ENCODE peak calls at places on chromosome 5, in ten cellular contexts. One of them, this sample, is unnamed.
A peak's percentile ranks its signal among the peaks of the same experiment; 100 is the strongest.

GRCh38 chr5:135834639-135835529 is at the start of gene SLC25A48:
- DNase-seq in heart left ventricle: no peak
- DNase-seq in prostate gland: peak; percentile 43
- DNase-seq in HCT116: peak; percentile 58
- DNase-seq in GM12878: no peak
- DNase-seq in spleen: peak; percentile 80
- DNase-seq in A549: peak; percentile 75
- DNase-seq in breast epithelium: no peak
- DNase-seq in IMR-90: peak; percentile 16
- DNase-seq in HepG2: peak; percentile 52
- DNase-seq in this sample: peak; percentile 79

GRCh38 chr5:154493274-154493673 is 15.2 kb upstream of the HAND1 start:
- DNase-seq in HCT116: no peak
- DNase-seq in GM12878: no peak
- DNase-seq in breast epithelium: no peak
- DNase-seq in spleen: peak; percentile 58
- DNase-seq in A549: no peak
- DNase-seq in IMR-90: no peak
- DNase-seq in heart left ventricle: no peak
- DNase-seq in HepG2: no peak
- DNase-seq in prostate gland: no peak
- DNase-seq in this sample: no peak

GRCh38 chr5:34789021-34789531 is 49.9 kb upstream of the TTC23L start:
- DNase-seq in GM12878: no peak
- DNase-seq in prostate gland: no peak
- DNase-seq in breast epithelium: peak; percentile 30
- DNase-seq in HCT116: no peak
- DNase-seq in A549: peak; percentile 29
- DNase-seq in heart left ventricle: peak; percentile 40
- DNase-seq in HepG2: no peak
- DNase-seq in spleen: no peak
- DNase-seq in IMR-90: peak; percentile 47
- DNase-seq in this sample: no peak

GRCh38 chr5:127562252-127562651 is 44.8 kb downstream of the PRRC1 start:
- DNase-seq in IMR-90: no peak
- DNase-seq in prostate gland: no peak
- DNase-seq in heart left ventricle: no peak
- DNase-seq in A549: peak; percentile 29
- DNase-seq in spleen: no peak
- DNase-seq in breast epithelium: no peak
- DNase-seq in GM12878: no peak
- DNase-seq in HCT116: no peak
- DNase-seq in HepG2: peak; percentile 16
- DNase-seq in this sample: no peak

GRCh38 chr5:154197801-154198461 is 7.4 kb downstream of the GALNT10 start:
- DNase-seq in spleen: no peak
- DNase-seq in heart left ventricle: no peak
- DNase-seq in HCT116: no peak
- DNase-seq in GM12878: peak; percentile 53
- DNase-seq in breast epithelium: peak; percentile 53
- DNase-seq in IMR-90: peak; percentile 35
- DNase-seq in HepG2: peak; percentile 44
- DNase-seq in prostate gland: peak; percentile 34
- DNase-seq in A549: peak; percentile 73
- DNase-seq in this sample: no peak

GRCh38 chr5:134394932-134395331 is 16.7 kb downstream of the CDKN2AIPNL start:
- DNase-seq in A549: no peak
- DNase-seq in HepG2: no peak
- DNase-seq in GM12878: no peak
- DNase-seq in breast epithelium: no peak
- DNase-seq in spleen: no peak
- DNase-seq in HCT116: no peak
- DNase-seq in IMR-90: no peak
- DNase-seq in prostate gland: no peak
- DNase-seq in heart left ventricle: no peak
- DNase-seq in this sample: no peak

GRCh38 chr5:96875805-96876291 is 452 bp upstream of the ERAP2 start:
- DNase-seq in HCT116: no peak
- DNase-seq in HepG2: peak; percentile 73
- DNase-seq in GM12878: no peak
- DNase-seq in A549: no peak
- DNase-seq in IMR-90: no peak
- DNase-seq in spleen: no peak
- DNase-seq in breast epithelium: no peak
- DNase-seq in heart left ventricle: no peak
- DNase-seq in prostate gland: no peak
- DNase-seq in this sample: no peak

GRCh38 chr5:108607421-108607820 is 140.3 kb upstream of the FER start:
- DNase-seq in heart left ventricle: no peak
- DNase-seq in spleen: no peak
- DNase-seq in GM12878: no peak
- DNase-seq in prostate gland: no peak
- DNase-seq in A549: no peak
- DNase-seq in HCT116: no peak
- DNase-seq in HepG2: no peak
- DNase-seq in breast epithelium: no peak
- DNase-seq in IMR-90: no peak
- DNase-seq in this sample: no peak

GRCh38 chr5:179287071-179287470 is 58.2 kb downstream of the ADAMTS2 start:
- DNase-seq in IMR-90: no peak
- DNase-seq in breast epithelium: no peak
- DNase-seq in GM12878: no peak
- DNase-seq in HCT116: no peak
- DNase-seq in HepG2: no peak
- DNase-seq in A549: no peak
- DNase-seq in heart left ventricle: no peak
- DNase-seq in spleen: peak; percentile 64
- DNase-seq in prostate gland: no peak
- DNase-seq in this sample: no peak

GRCh38 chr5:112276996-112277395 is 142.1 kb downstream of the EPB41L4A start:
- DNase-seq in GM12878: no peak
- DNase-seq in A549: peak; percentile 3
- DNase-seq in IMR-90: no peak
- DNase-seq in heart left ventricle: no peak
- DNase-seq in HCT116: no peak
- DNase-seq in breast epithelium: no peak
- DNase-seq in spleen: no peak
- DNase-seq in prostate gland: no peak
- DNase-seq in HepG2: no peak
- DNase-seq in this sample: no peak

GRCh38 chr5:34516166-34516565 is 140.0 kb upstream of the RAI14 start:
- DNase-seq in prostate gland: no peak
- DNase-seq in GM12878: no peak
- DNase-seq in IMR-90: no peak
- DNase-seq in heart left ventricle: no peak
- DNase-seq in A549: no peak
- DNase-seq in HepG2: no peak
- DNase-seq in HCT116: no peak
- DNase-seq in spleen: no peak
- DNase-seq in breast epithelium: no peak
- DNase-seq in this sample: no peak

GRCh38 chr5:2997179-2997578 is 245.7 kb upstream of the IRX2 start:
- DNase-seq in A549: no peak
- DNase-seq in prostate gland: no peak
- DNase-seq in HepG2: no peak
- DNase-seq in breast epithelium: no peak
- DNase-seq in spleen: no peak
- DNase-seq in heart left ventricle: no peak
- DNase-seq in GM12878: no peak
- DNase-seq in HCT116: no peak
- DNase-seq in IMR-90: no peak
- DNase-seq in this sample: no peak

GRCh38 chr5:122315511-122315910 is 3.5 kb downstream of the SNCAIP start:
- DNase-seq in spleen: no peak
- DNase-seq in GM12878: no peak
- DNase-seq in A549: no peak
- DNase-seq in HCT116: no peak
- DNase-seq in prostate gland: no peak
- DNase-seq in heart left ventricle: no peak
- DNase-seq in HepG2: no peak
- DNase-seq in IMR-90: no peak
- DNase-seq in breast epithelium: no peak
- DNase-seq in this sample: no peak

GRCh38 chr5:84779206-84779605 is 394.5 kb upstream of the EDIL3 start:
- DNase-seq in GM12878: no peak
- DNase-seq in A549: no peak
- DNase-seq in HepG2: no peak
- DNase-seq in prostate gland: no peak
- DNase-seq in heart left ventricle: no peak
- DNase-seq in spleen: no peak
- DNase-seq in IMR-90: peak; percentile 13
- DNase-seq in breast epithelium: no peak
- DNase-seq in HCT116: no peak
- DNase-seq in this sample: no peak

GRCh38 chr5:389891-390290 is 53.1 kb upstream of the EXOC3 start:
- DNase-seq in prostate gland: peak; percentile 1
- DNase-seq in IMR-90: no peak
- DNase-seq in HepG2: no peak
- DNase-seq in A549: no peak
- DNase-seq in breast epithelium: peak; percentile 6
- DNase-seq in HCT116: no peak
- DNase-seq in heart left ventricle: no peak
- DNase-seq in GM12878: no peak
- DNase-seq in spleen: no peak
- DNase-seq in this sample: peak; percentile 29

GRCh38 chr5:389197-389821 is 53.7 kb upstream of the EXOC3 start:
- DNase-seq in HepG2: no peak
- DNase-seq in IMR-90: no peak
- DNase-seq in breast epithelium: peak; percentile 2
- DNase-seq in HCT116: no peak
- DNase-seq in GM12878: no peak
- DNase-seq in prostate gland: peak; percentile 2
- DNase-seq in heart left ventricle: no peak
- DNase-seq in A549: no peak
- DNase-seq in spleen: peak; percentile 31
- DNase-seq in this sample: peak; percentile 84

GRCh38 chr5:386432-387341 is 56.3 kb upstream of the EXOC3 start:
- DNase-seq in GM12878: no peak
- DNase-seq in HCT116: no peak
- DNase-seq in breast epithelium: peak; percentile 18
- DNase-seq in prostate gland: peak; percentile 2
- DNase-seq in IMR-90: peak; percentile 76
- DNase-seq in heart left ventricle: no peak
- DNase-seq in A549: no peak
- DNase-seq in HepG2: no peak
- DNase-seq in spleen: no peak
- DNase-seq in this sample: peak; percentile 72

GRCh38 chr5:387491-388265 is 55.3 kb upstream of the EXOC3 start:
- DNase-seq in HepG2: no peak
- DNase-seq in heart left ventricle: no peak
- DNase-seq in IMR-90: no peak
- DNase-seq in GM12878: no peak
- DNase-seq in spleen: peak; percentile 52
- DNase-seq in HCT116: no peak
- DNase-seq in prostate gland: peak; percentile 2
- DNase-seq in A549: no peak
- DNase-seq in breast epithelium: peak; percentile 13
- DNase-seq in this sample: peak; percentile 81

GRCh38 chr5:388266-389196 is 54.4 kb upstream of the EXOC3 start:
- DNase-seq in prostate gland: peak; percentile 3
- DNase-seq in breast epithelium: peak; percentile 41
- DNase-seq in A549: no peak
- DNase-seq in heart left ventricle: no peak
- DNase-seq in IMR-90: no peak
- DNase-seq in spleen: peak; percentile 71
- DNase-seq in HCT116: no peak
- DNase-seq in GM12878: no peak
- DNase-seq in HepG2: no peak
- DNase-seq in this sample: peak; percentile 74
- TF ChIP-seq POLR2A in prostate gland: no peak
- TF ChIP-seq POLR2A in breast epithelium: no peak
- TF ChIP-seq POLR2A in A549: no peak
- TF ChIP-seq POLR2A in heart left ventricle: no peak
- TF ChIP-seq POLR2A in IMR-90: no peak
- TF ChIP-seq POLR2A in spleen: no peak
- TF ChIP-seq POLR2A in HCT116: no peak
- TF ChIP-seq POLR2A in GM12878: peak; percentile 35
- TF ChIP-seq POLR2A in HepG2: no peak
- TF ChIP-seq POLR2A in this sample: no peak

GRCh38 chr5:124460000-124460399 is 286.4 kb downstream of the ZNF608 start:
- DNase-seq in HCT116: no peak
- DNase-seq in spleen: no peak
- DNase-seq in A549: no peak
- DNase-seq in HepG2: no peak
- DNase-seq in prostate gland: no peak
- DNase-seq in breast epithelium: no peak
- DNase-seq in GM12878: no peak
- DNase-seq in IMR-90: no peak
- DNase-seq in heart left ventricle: no peak
- DNase-seq in this sample: no peak
- H3K9me3 ChIP-seq in HCT116: peaks cover 3% of the 10 kb centered on the region
- H3K9me3 ChIP-seq in spleen: peaks cover 8% of the 10 kb centered on the region
- H3K9me3 ChIP-seq in A549: peaks cover 16% of the 10 kb centered on the region
- H3K9me3 ChIP-seq in HepG2: no peaks in the 10 kb centered on the region
- H3K9me3 ChIP-seq in prostate gland: no peaks in the 10 kb centered on the region
- H3K9me3 ChIP-seq in breast epithelium: no peaks in the 10 kb centered on the region
- H3K9me3 ChIP-seq in GM12878: peaks cover 8% of the 10 kb centered on the region
- H3K9me3 ChIP-seq in IMR-90: peaks cover 9% of the 10 kb centered on the region
- H3K9me3 ChIP-seq in heart left ventricle: no peaks in the 10 kb centered on the region
- H3K9me3 ChIP-seq in this sample: no peaks in the 10 kb centered on the region

GRCh38 chr5:173410459-173411233 is 82.4 kb upstream of the STC2 start:
- DNase-seq in breast epithelium: no peak
- DNase-seq in HepG2: no peak
- DNase-seq in IMR-90: no peak
- DNase-seq in HCT116: no peak
- DNase-seq in heart left ventricle: no peak
- DNase-seq in prostate gland: no peak
- DNase-seq in spleen: no peak
- DNase-seq in A549: no peak
- DNase-seq in GM12878: no peak
- DNase-seq in this sample: peak; percentile 52
- H3K4me3 ChIP-seq in breast epithelium: no peak overlapping the region
- H3K4me3 ChIP-seq in HepG2: no peak overlapping the region
- H3K4me3 ChIP-seq in IMR-90: no peak overlapping the region
- H3K4me3 ChIP-seq in HCT116: no peak overlapping the region
- H3K4me3 ChIP-seq in heart left ventricle: no peak overlapping the region
- H3K4me3 ChIP-seq in prostate gland: no peak overlapping the region
- H3K4me3 ChIP-seq in spleen: no peak overlapping the region
- H3K4me3 ChIP-seq in A549: no peak overlapping the region
- H3K4me3 ChIP-seq in GM12878: no peak overlapping the region
- H3K4me3 ChIP-seq in this sample: no peak overlapping the region

DNA sequence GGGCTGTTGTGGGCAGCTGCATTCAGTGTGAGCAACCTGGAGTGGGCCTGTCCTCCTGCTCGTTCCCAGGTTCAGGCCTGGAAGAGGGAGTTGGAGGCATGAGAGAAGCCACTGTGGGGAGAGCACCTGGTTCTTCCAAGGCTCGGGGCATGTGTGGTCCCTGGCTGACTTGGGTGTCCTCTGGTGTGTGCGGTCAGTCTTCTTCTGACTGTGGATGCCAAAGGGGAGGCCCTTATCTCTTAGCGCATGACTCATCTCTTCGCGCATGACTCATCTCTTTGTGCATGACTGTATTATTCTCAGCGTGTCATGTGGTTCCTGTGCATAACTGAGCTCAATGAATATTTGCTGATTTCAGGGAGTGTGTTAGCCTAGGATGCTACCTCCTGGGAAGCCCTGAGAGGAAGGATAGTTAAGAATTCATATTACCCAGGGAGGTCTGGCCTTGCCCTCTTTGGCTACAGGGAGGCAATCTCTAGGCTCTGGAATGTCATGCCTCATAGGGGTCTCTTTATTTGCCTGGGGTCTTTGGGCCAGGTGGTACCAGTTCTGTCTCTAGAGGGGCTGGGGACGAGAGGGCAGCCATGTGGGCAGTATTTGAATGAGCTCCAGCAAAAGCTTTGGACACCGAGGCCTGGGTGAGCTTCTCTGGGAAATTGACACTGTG is 188.7 kb downstream of the HSPA4 start:
- DNase-seq in A549: peak; percentile 95
- DNase-seq in GM12878: peak; percentile 76
- DNase-seq in IMR-90: peak; percentile 99
- DNase-seq in heart left ventricle: no peak
- DNase-seq in prostate gland: no peak
- DNase-seq in HepG2: peak; percentile 90
- DNase-seq in breast epithelium: peak; percentile 37
- DNase-seq in spleen: peak; percentile 40
- DNase-seq in HCT116: peak; percentile 90
- DNase-seq in this sample: no peak
- TF ChIP-seq POLR2A in A549: no peak
- TF ChIP-seq POLR2A in GM12878: peak; percentile 41
- TF ChIP-seq POLR2A in IMR-90: no peak
- TF ChIP-seq POLR2A in heart left ventricle: no peak
- TF ChIP-seq POLR2A in prostate gland: no peak
- TF ChIP-seq POLR2A in HepG2: no peak
- TF ChIP-seq POLR2A in breast epithelium: no peak
- TF ChIP-seq POLR2A in spleen: no peak
- TF ChIP-seq POLR2A in HCT116: no peak
- TF ChIP-seq POLR2A in this sample: no peak